ENCODE peak calls at places on chromosomes 5 and 9, in nine cellular contexts. A, J, N, P, Z, C, U, T and L are unnamed samples.

GRCh38 chr9:1460143-1460769 is 410.1 kb downstream of the DMRT2 start:
- DNase-seq in A (peak), J (no peak), N (no peak), P (no peak), Z (no peak), C (no peak), U (no peak), T (no peak), L (no peak)

GRCh38 chr9:69157751-69158466 is 16.2 kb upstream of the TJP2 start:
- DNase-seq in A (no peak), J (peak), N (peak), P (no peak), Z (no peak), C (peak), U (no peak), T (no peak), L (no peak)

GRCh38 chr9:76773051-76773450 is 8.8 kb downstream of the PCA3 start:
- DNase-seq in A (no peak), J (peak), N (no peak), P (no peak), Z (no peak), C (no peak), U (no peak), T (no peak), L (no peak)

GRCh38 chr5:156354571-156354970 is 27.6 kb downstream of the SGCD start:
- DNase-seq in A (no peak), J (no peak), N (peak), P (no peak), Z (no peak), C (no peak), U (no peak), T (no peak), L (no peak)

GRCh38 chr5:174755103-174755502 is 30.7 kb downstream of the MSX2 start:
- DNase-seq in A (peak), J (peak), N (peak), P (no peak), Z (no peak), C (no peak), U (no peak), T (no peak), L (no peak)

GRCh38 chr9:131270171-131271015 is 5.9 kb downstream of the FAM78A start:
- DNase-seq in A (no peak), J (no peak), N (no peak), P (peak), Z (no peak), C (no peak), U (peak), T (no peak), L (no peak)

GRCh38 chr9:72145093-72145492 is 4.1 kb upstream of the GDA start:
- DNase-seq in A (no peak), J (no peak), N (no peak), P (no peak), Z (no peak), C (no peak), U (no peak), T (no peak), L (no peak)

GRCh38 chr5:133047404-133047803 is 4.4 kb upstream of the HSPA4 start:
- DNase-seq in A (no peak), J (no peak), N (no peak), P (no peak), Z (peak), C (no peak), U (no peak), T (no peak), L (no peak)

GRCh38 chr5:5270958-5271605 is 131.0 kb downstream of the ADAMTS16 start:
- DNase-seq in A (peak), J (peak), N (peak), P (peak), Z (no peak), C (peak), U (no peak), T (no peak), L (no peak)

GRCh38 chr5:89436464-89436863 is 553.5 kb upstream of the MEF2C start:
- DNase-seq in A (no peak), J (no peak), N (no peak), P (no peak), Z (no peak), C (no peak), U (no peak), T (no peak), L (no peak)

GRCh38 chr5:8686707-8687106 is 817.8 kb downstream of the MTRR start:
- DNase-seq in A (no peak), J (peak), N (peak), P (peak), Z (no peak), C (peak), U (no peak), T (no peak), L (no peak)

GRCh38 chr5:38329132-38329715 is 70.9 kb downstream of the EGFLAM start:
- DNase-seq in A (peak), J (peak), N (no peak), P (no peak), Z (no peak), C (peak), U (no peak), T (no peak), L (no peak)

GRCh38 chr5:132425009-132425937 is 55.8 kb downstream of the SLC22A5 start:
- DNase-seq in A (no peak), J (peak), N (peak), P (no peak), Z (no peak), C (peak), U (peak), T (no peak), L (peak)

GRCh38 chr9:2411459-2412215 is 209.9 kb upstream of the VLDLR start:
- DNase-seq in A (peak), J (peak), N (no peak), P (no peak), Z (no peak), C (no peak), U (no peak), T (no peak), L (no peak)

GRCh38 chr5:87751801-87752200 is 339.1 kb upstream of the CCNH start:
- DNase-seq in A (no peak), J (no peak), N (no peak), P (peak), Z (no peak), C (no peak), U (no peak), T (no peak), L (no peak)

GRCh38 chr9:6006968-6007769 is 8.3 kb downstream of the RANBP6 start:
- DNase-seq in A (peak), J (peak), N (peak), P (peak), Z (peak), C (peak), U (peak), T (peak), L (peak)

GRCh38 chr9:93387791-93388190 is 63.7 kb upstream of the FAM120A start:
- DNase-seq in A (no peak), J (no peak), N (no peak), P (no peak), Z (no peak), C (no peak), U (no peak), T (no peak), L (no peak)

GRCh38 chr9:113261917-113262671 is 13.3 kb downstream of the CDC26 start:
- DNase-seq in A (no peak), J (no peak), N (no peak), P (no peak), Z (no peak), C (no peak), U (no peak), T (no peak), L (no peak)

GRCh38 chr5:112485802-112486427 is 66.8 kb upstream of the EPB41L4A start:
- DNase-seq in A (no peak), J (peak), N (no peak), P (no peak), Z (no peak), C (no peak), U (no peak), T (no peak), L (no peak)

GRCh38 chr9:82972446-82972845 is 90.5 kb downstream of the RASEF start:
- DNase-seq in A (no peak), J (no peak), N (no peak), P (no peak), Z (no peak), C (no peak), U (no peak), T (no peak), L (no peak)